ENCODE peak calls at places on chromosomes 3 and 15, in four cellular contexts. One of them, this sample, is unnamed.

GRCh38 chr15:67082007-67082536 is 16.7 kb downstream of the SMAD3 start:
- DNase-seq in WTC11: no peak
- DNase-seq in K562: no peak
- DNase-seq in HepG2: no peak
- DNase-seq in this sample: no peak

GRCh38 chr15:62413786-62414185 is 248.7 kb upstream of the C2CD4B start:
- DNase-seq in WTC11: no peak
- DNase-seq in K562: no peak
- DNase-seq in HepG2: no peak
- DNase-seq in this sample: no peak

GRCh38 chr3:17111556-17111955 is 226.8 kb downstream of the PLCL2 start:
- DNase-seq in WTC11: no peak
- DNase-seq in K562: no peak
- DNase-seq in HepG2: no peak
- DNase-seq in this sample: no peak

GRCh38 chr3:193335031-193335430 is 43.5 kb downstream of the ATP13A5 start:
- DNase-seq in WTC11: no peak
- DNase-seq in K562: no peak
- DNase-seq in HepG2: no peak
- DNase-seq in this sample: no peak

GRCh38 chr3:13215940-13216546 is 142.8 kb upstream of the IQSEC1 start:
- DNase-seq in WTC11: no peak
- DNase-seq in K562: no peak
- DNase-seq in HepG2: peak; percentile 27
- DNase-seq in this sample: no peak

GRCh38 chr3:93867425-93867824 is 106.3 kb downstream of the PROS1 start:
- DNase-seq in WTC11: no peak
- DNase-seq in K562: peak; percentile 4
- DNase-seq in HepG2: no peak
- DNase-seq in this sample: no peak

GRCh38 chr3:86991482-86991815 is 500 bp upstream of the VGLL3 start:
- DNase-seq in WTC11: no peak
- DNase-seq in K562: no peak
- DNase-seq in HepG2: no peak
- DNase-seq in this sample: no peak

GRCh38 chr3:14268897-14269296 is 90.3 kb downstream of the LSM3 start:
- DNase-seq in WTC11: no peak
- DNase-seq in K562: no peak
- DNase-seq in HepG2: no peak
- DNase-seq in this sample: no peak

GRCh38 chr3:14154895-14155432 is 23.4 kb downstream of the XPC start:
- DNase-seq in WTC11: no peak
- DNase-seq in K562: no peak
- DNase-seq in HepG2: no peak
- DNase-seq in this sample: no peak

GRCh38 chr3:45994661-45995369 is 809 bp downstream of the FYCO1 start:
- DNase-seq in WTC11: peak; percentile 38
- DNase-seq in K562: peak; percentile 75
- DNase-seq in HepG2: peak; percentile 7
- DNase-seq in this sample: no peak

GRCh38 chr15:68983821-68984517 is 30.5 kb upstream of the NOX5 start:
- DNase-seq in WTC11: no peak
- DNase-seq in K562: peak; percentile 42
- DNase-seq in HepG2: no peak
- DNase-seq in this sample: no peak

GRCh38 chr3:13400114-13400696 is 19.9 kb downstream of the NUP210 start:
- DNase-seq in WTC11: no peak
- DNase-seq in K562: no peak
- DNase-seq in HepG2: no peak
- DNase-seq in this sample: no peak

GRCh38 chr3:195768414-195768813 is 43.3 kb downstream of the MUC4 start:
- DNase-seq in WTC11: no peak
- DNase-seq in K562: no peak
- DNase-seq in HepG2: no peak
- DNase-seq in this sample: no peak

GRCh38 chr3:107525101-107525953 is 2.6 kb downstream of the BBX start:
- DNase-seq in WTC11: peak; percentile 30
- DNase-seq in K562: no peak
- DNase-seq in HepG2: no peak
- DNase-seq in this sample: no peak

GRCh38 chr3:51943451-51944391 is 1.6 kb downstream of the PARP3 start:
- DNase-seq in WTC11: peak; percentile 10
- DNase-seq in K562: no peak
- DNase-seq in HepG2: no peak
- DNase-seq in this sample: no peak

GRCh38 chr15:81182746-81183402 is 13.8 kb upstream of the IL16 start:
- DNase-seq in WTC11: peak; percentile 40
- DNase-seq in K562: no peak
- DNase-seq in HepG2: no peak
- DNase-seq in this sample: no peak

GRCh38 chr3:130712718-130713423 is 33.8 kb downstream of the PIK3R4 start:
- DNase-seq in WTC11: no peak
- DNase-seq in K562: no peak
- DNase-seq in HepG2: no peak
- DNase-seq in this sample: no peak

GRCh38 chr15:100841426-100841825 is 38.2 kb upstream of the ALDH1A3 start:
- DNase-seq in WTC11: no peak
- DNase-seq in K562: no peak
- DNase-seq in HepG2: no peak
- DNase-seq in this sample: no peak
- TF ChIP-seq TCF7 in WTC11: no peak
- TF ChIP-seq TCF7 in K562: no peak
- TF ChIP-seq TCF7 in HepG2: no peak
- TF ChIP-seq TCF7 in this sample: no peak

DNA sequence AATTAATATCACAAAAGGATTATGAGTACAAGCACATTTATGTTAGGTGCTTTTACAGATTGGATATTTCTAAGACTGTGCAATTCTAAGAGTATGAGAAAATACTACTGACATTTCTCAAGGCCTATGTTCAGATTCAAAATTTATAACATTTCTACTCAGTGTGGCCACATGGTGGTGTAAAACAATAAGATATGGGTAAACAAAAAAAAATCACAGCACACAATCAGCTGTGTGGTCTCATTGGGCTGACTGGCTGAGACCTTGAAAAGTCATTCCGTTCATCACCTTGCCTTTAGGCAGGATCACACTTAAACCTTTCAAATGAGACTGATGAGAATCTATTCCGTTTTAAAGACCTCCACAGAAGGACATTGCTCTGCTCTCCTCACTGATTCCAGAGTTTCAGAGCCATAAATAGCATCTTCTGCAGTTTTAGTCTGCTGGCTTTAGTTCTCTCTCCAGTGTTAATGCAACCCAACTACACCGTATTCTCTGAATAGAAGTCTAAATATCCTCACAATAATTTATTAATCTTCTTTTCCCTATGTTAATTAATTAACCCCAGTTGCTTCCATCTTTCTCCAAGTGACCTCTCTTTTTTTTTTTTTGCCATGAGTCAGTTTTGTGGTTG is 158.2 kb downstream of the SPATA16 start:
- DNase-seq in WTC11: no peak
- DNase-seq in K562: peak; percentile 28
- DNase-seq in HepG2: no peak
- DNase-seq in this sample: no peak
- TF ChIP-seq TCF7 in WTC11: no peak
- TF ChIP-seq TCF7 in K562: no peak
- TF ChIP-seq TCF7 in HepG2: no peak
- TF ChIP-seq TCF7 in this sample: no peak

DNA sequence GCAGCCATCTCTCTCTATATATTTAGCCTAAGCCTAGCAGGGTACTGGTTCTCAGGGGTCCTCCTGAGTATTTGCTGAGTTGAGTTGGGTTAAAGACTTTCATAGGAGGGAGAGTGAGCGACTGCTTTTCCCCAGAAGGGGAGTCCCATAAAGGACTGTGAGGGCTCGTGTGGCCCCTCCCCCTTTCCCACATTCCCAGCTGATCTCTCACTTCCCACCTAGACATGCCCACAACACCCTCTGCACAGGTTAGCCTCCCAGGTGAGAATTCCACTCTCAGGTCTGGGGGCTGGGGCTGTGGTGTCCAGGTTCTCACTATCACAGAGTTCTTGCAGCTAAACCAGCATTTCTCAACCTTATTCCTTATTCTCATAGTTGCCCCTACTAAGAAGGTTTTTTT is 15.8 kb downstream of the EPHB1 start:
- DNase-seq in WTC11: no peak
- DNase-seq in K562: no peak
- DNase-seq in HepG2: no peak
- DNase-seq in this sample: no peak
- TF ChIP-seq TCF7 in WTC11: no peak
- TF ChIP-seq TCF7 in K562: no peak
- TF ChIP-seq TCF7 in HepG2: no peak
- TF ChIP-seq TCF7 in this sample: no peak

GRCh38 chr15:70597945-70598344 is 165.4 kb downstream of the UACA start:
- DNase-seq in WTC11: no peak
- DNase-seq in K562: no peak
- DNase-seq in HepG2: no peak
- DNase-seq in this sample: no peak

GRCh38 chr15:70593795-70594194 is 169.6 kb downstream of the UACA start:
- DNase-seq in WTC11: no peak
- DNase-seq in K562: no peak
- DNase-seq in HepG2: no peak
- DNase-seq in this sample: no peak

GRCh38 chr15:70602281-70602680 is 161.1 kb downstream of the UACA start:
- DNase-seq in WTC11: no peak
- DNase-seq in K562: no peak
- DNase-seq in HepG2: no peak
- DNase-seq in this sample: no peak

GRCh38 chr15:70597056-70597603 is 166.2 kb downstream of the UACA start:
- DNase-seq in WTC11: no peak
- DNase-seq in K562: no peak
- DNase-seq in HepG2: peak; percentile 46
- DNase-seq in this sample: no peak

GRCh38 chr15:70596354-70597055 is 166.9 kb downstream of the UACA start:
- DNase-seq in WTC11: no peak
- DNase-seq in K562: no peak
- DNase-seq in HepG2: peak; percentile 89
- DNase-seq in this sample: no peak
- TF ChIP-seq TCF7 in WTC11: no peak
- TF ChIP-seq TCF7 in K562: no peak
- TF ChIP-seq TCF7 in HepG2: peak; percentile 30
- TF ChIP-seq TCF7 in this sample: no peak

DNA sequence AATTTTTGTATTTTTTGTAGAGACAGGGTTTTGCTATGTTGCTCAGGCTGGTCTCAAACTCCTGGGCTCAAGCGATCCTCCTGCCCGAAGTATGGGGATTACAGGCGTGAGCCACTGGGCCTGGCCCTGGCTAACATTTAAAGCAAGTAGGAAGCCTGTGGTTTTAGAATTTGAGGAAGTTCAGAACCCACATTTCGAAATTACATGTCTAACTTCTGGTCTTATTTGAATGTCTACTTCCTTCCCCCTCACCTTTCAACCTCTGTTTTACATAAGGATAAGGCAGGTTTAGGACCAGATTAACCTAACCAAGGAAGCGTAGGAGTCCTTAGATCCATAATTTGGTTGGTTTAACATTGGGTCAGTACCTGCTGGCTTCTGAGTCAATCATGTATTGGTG is 120.5 kb upstream of the PROK2 start:
- DNase-seq in WTC11: no peak
- DNase-seq in K562: no peak
- DNase-seq in HepG2: no peak
- DNase-seq in this sample: peak; percentile 38
- TF ChIP-seq TCF7 in WTC11: no peak
- TF ChIP-seq TCF7 in K562: no peak
- TF ChIP-seq TCF7 in HepG2: no peak
- TF ChIP-seq TCF7 in this sample: no peak